ENCODE peak calls at places on chromosomes 7 and 10, in ten cellular contexts. I is CD8-positive, alpha-beta memory T cell; U is cardiac muscle cell; E is K562; Z is GM23248; A is OCI-LY7; Q is HCT116; S is ovary; B is SJSA1; M is CD4-positive, CD25-positive, alpha-beta regulatory T cell. R is an unnamed sample.

GRCh38 chr10:108736111-108736510 is 1187.2 kb downstream of the XPNPEP1 start:
- DNase-seq in I (no peak), U (no peak), E (no peak), Z (no peak), A (no peak), Q (no peak), S (no peak), B (no peak), M (no peak), R (no peak)

GRCh38 chr7:100568936-100569844 is 4.5 kb downstream of the SAP25 start:
- DNase-seq in I (peak; percentile 41), U (peak; percentile 72), E (peak; percentile 86), Z (peak; percentile 61), A (peak; percentile 57), Q (no peak), S (peak; percentile 77), B (peak; percentile 48), M (peak; percentile 57), R (peak; percentile 43)

GRCh38 chr7:76260171-76260703 is 42.2 kb upstream of the HSPB1 start:
- DNase-seq in I (peak; percentile 24), U (peak; percentile 87), E (peak; percentile 84), Z (peak; percentile 55), A (peak; percentile 56), Q (peak; percentile 32), S (peak; percentile 42), B (no peak), M (no peak), R (peak; percentile 22)

GRCh38 chr10:3933733-3934132 is 148.7 kb upstream of the KLF6 start:
- DNase-seq in I (no peak), U (no peak), E (no peak), Z (no peak), A (no peak), Q (no peak), S (no peak), B (no peak), M (no peak), R (no peak)

GRCh38 chr10:107163904-107164861 is at the start of gene SORCS1:
- DNase-seq in I (no peak), U (peak; percentile 85), E (peak; percentile 4), Z (peak; percentile 45), A (no peak), Q (no peak), S (no peak), B (no peak), M (no peak), R (no peak)

GRCh38 chr10:26488344-26488743 is 50.2 kb downstream of the APBB1IP start:
- DNase-seq in I (no peak), U (no peak), E (no peak), Z (peak; percentile 83), A (no peak), Q (no peak), S (no peak), B (peak; percentile 18), M (no peak), R (no peak)

GRCh38 chr10:128123853-128124252 is 2.4 kb downstream of the MKI67 start:
- DNase-seq in I (no peak), U (no peak), E (no peak), Z (no peak), A (no peak), Q (no peak), S (no peak), B (no peak), M (no peak), R (no peak)

GRCh38 chr10:133405272-133405671 is 11.3 kb downstream of the MTG1 start:
- DNase-seq in I (no peak), U (no peak), E (no peak), Z (peak; percentile 38), A (no peak), Q (no peak), S (no peak), B (no peak), M (no peak), R (no peak)

DNA sequence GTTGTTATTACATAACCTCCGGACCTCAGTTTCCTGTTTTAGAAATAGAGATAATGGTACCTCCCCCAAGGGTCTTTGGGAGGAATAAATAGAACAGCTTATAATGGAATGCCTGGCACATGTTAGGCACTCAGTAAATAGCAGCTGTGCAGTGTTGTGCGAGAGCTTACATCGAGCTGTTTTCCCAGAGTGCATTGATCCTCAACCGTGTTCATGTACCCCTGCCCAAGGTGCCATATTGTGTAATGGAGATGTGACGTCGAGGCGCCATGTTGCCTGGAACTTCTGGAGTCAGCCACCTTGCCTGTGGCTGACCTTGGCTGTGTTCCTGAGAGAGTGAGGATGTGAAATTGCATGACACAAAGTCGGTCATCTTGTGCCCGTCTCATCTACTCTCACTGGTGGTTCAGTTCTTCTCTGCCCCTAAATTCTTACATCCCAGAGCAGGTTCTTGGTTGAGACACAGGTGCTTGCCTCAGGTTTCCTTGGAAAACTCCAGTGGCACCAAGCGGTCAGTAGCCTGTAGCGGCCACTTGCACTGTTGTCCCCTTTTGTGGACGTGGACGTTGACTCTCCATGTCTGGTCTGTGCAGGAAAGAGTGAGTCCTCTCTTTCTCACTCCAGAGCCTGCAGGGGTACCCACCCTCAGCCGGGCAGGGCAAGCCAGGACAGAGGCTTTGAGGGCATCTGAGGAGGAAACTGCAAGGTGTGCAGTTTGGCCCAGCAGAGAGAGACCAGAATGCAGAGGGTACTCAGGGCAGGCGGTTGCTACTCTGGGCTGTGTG is 230.6 kb downstream of the MGMT start:
- DNase-seq in I (no peak), U (no peak), E (no peak), Z (no peak), A (no peak), Q (no peak), S (no peak), B (no peak), M (no peak), R (no peak)
- H3K4me3 ChIP-seq in I (no peak overlapping the region), U (no peak overlapping the region), E (no peak overlapping the region), Z (no peak overlapping the region), A (no peak overlapping the region), Q (no peak overlapping the region), S (no peak overlapping the region), B (no peak overlapping the region), M (no peak overlapping the region), R (no peak overlapping the region)

GRCh38 chr10:100747061-100747825 is 1.9 kb downstream of the PAX2 start:
- DNase-seq in I (no peak), U (no peak), E (no peak), Z (no peak), A (no peak), Q (no peak), S (no peak), B (no peak), M (no peak), R (no peak)

GRCh38 chr10:100749059-100749308 is 3.6 kb downstream of the PAX2 start:
- DNase-seq in I (no peak), U (no peak), E (no peak), Z (no peak), A (no peak), Q (no peak), S (no peak), B (no peak), M (no peak), R (no peak)

GRCh38 chr10:100749309-100750217 is 4.2 kb downstream of the PAX2 start:
- DNase-seq in I (no peak), U (no peak), E (no peak), Z (no peak), A (no peak), Q (no peak), S (no peak), B (no peak), M (no peak), R (no peak)

GRCh38 chr10:100747826-100748231 is 2.4 kb downstream of the PAX2 start:
- DNase-seq in I (no peak), U (no peak), E (no peak), Z (no peak), A (no peak), Q (no peak), S (no peak), B (no peak), M (no peak), R (no peak)

GRCh38 chr10:100748251-100749058 is 3.1 kb downstream of the PAX2 start:
- DNase-seq in I (no peak), U (no peak), E (no peak), Z (no peak), A (no peak), Q (no peak), S (no peak), B (no peak), M (no peak), R (no peak)
- H3K4me1 ChIP-seq in I (peaks cover 20% of the 10 kb centered on the region), U (peaks cover 20% of the 10 kb centered on the region), E (peaks cover 24% of the 10 kb centered on the region), Z (no peaks in the 10 kb centered on the region), A (no peaks in the 10 kb centered on the region), Q (peaks cover 4% of the 10 kb centered on the region), S (no peaks in the 10 kb centered on the region), B (no peaks in the 10 kb centered on the region), M (peaks cover 36% of the 10 kb centered on the region), R (peaks cover 34% of the 10 kb centered on the region)

GRCh38 chr7:44748948-44749731 is 493 bp downstream of the ZMIZ2 start:
- DNase-seq in I (no peak), U (peak; percentile 25), E (no peak), Z (peak; percentile 53), A (peak; percentile 70), Q (no peak), S (no peak), B (no peak), M (peak; percentile 21), R (no peak)

GRCh38 chr7:44750424-44750823 is 1.8 kb downstream of the ZMIZ2 start:
- DNase-seq in I (no peak), U (no peak), E (no peak), Z (no peak), A (no peak), Q (no peak), S (peak; percentile 17), B (no peak), M (no peak), R (no peak)

GRCh38 chr7:44750921-44751571 is 2.4 kb downstream of the ZMIZ2 start:
- DNase-seq in I (peak; percentile 43), U (peak; percentile 34), E (peak; percentile 45), Z (no peak), A (peak; percentile 50), Q (no peak), S (peak; percentile 39), B (no peak), M (peak; percentile 39), R (peak; percentile 52)

GRCh38 chr7:44749992-44750391 is 1.3 kb downstream of the ZMIZ2 start:
- DNase-seq in I (no peak), U (no peak), E (no peak), Z (no peak), A (no peak), Q (no peak), S (no peak), B (no peak), M (no peak), R (no peak)

DNA sequence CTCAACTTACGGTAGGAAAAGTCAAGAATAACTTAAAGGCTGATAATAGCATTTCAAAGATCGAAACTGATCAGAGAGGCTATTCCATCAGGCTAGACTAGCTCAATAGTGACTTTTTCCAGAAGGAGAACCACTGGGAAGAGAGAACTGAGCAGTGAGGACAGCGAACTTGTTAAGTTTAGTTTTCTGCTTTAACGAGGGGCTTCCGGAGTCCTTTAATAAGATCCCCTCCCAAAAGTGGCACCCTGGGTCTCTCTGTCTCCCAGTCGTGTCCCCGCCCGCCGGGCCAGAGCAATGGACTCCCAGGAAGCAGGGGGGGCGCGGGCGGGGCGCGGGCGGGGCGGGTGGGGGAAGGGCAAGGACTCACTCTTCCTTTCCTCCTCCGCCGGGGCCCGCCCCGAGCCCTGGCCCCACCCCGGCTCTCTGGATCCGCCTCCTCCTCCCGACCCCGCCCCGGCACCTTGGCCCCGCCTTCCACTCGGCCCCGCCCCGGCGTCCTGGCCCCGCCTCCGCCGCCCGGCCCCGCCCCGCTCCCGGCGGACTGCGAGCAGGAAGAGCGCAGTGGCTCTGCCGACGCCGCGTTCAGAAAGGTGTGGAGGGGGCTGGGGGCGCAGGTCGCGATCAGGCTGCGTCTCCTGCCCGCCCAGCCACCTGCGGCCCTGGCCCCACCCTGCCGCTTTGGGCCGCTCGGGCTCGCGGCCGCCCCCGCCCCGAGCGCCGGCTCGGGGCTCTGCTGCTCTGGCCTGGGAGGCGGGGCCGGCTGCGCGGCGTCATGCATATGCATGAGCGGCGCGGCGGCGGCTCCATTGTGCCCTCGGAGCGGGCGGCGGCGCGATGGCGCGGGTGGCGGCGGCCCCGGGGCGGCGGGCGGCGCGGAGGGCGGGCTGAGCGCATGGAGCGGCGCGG is at the start of gene ZMIZ2:
- DNase-seq in I (peak; percentile 90), U (peak; percentile 95), E (peak; percentile 90), Z (peak; percentile 97), A (peak; percentile 94), Q (peak; percentile 48), S (peak; percentile 95), B (peak; percentile 82), M (peak; percentile 88), R (peak; percentile 98)
- H3K4me3 ChIP-seq in I (peak within 1 kb of the TSS; percentile 54), U (peak within 1 kb of the TSS; percentile 97), E (peak within 1 kb of the TSS; percentile 76), Z (peak within 1 kb of the TSS; percentile 76), A (peak within 1 kb of the TSS; percentile 94), Q (peak within 1 kb of the TSS; percentile 89), S (peak within 1 kb of the TSS; percentile 59), B (peak within 1 kb of the TSS; percentile 100), M (peak within 1 kb of the TSS; percentile 79), R (peak within 1 kb of the TSS; percentile 44)

GRCh38 chr7:23013715-23014649 is at the start of gene HYCC1:
- DNase-seq in I (peak; percentile 99), U (peak; percentile 99), E (peak; percentile 98), Z (peak; percentile 100), A (peak; percentile 99), Q (peak; percentile 98), S (peak; percentile 98), B (peak; percentile 99), M (peak; percentile 99), R (peak; percentile 100)
- H3K4me1 ChIP-seq in I (peaks cover 18% of the 10 kb centered on the region), U (peaks cover 7% of the 10 kb centered on the region), E (peaks cover 13% of the 10 kb centered on the region), Z (peaks cover 42% of the 10 kb centered on the region), A (peaks cover 75% of the 10 kb centered on the region), Q (peaks cover 6% of the 10 kb centered on the region), S (peaks cover 1% of the 10 kb centered on the region), B (peaks cover 16% of the 10 kb centered on the region), M (peaks cover 46% of the 10 kb centered on the region), R (peaks cover 49% of the 10 kb centered on the region)

R was measured in CD4-positive, alpha-beta memory T cell.